ENCODE peak calls at places on chromosomes 16 and 17, in four cellular contexts. M is NCI-H1092, Z is memory B cell, X is psoas muscle. K is an unnamed sample.

GRCh38 chr17:45147102-45147580 is 1.1 kb upstream of the HEXIM1 start:
- DNase-seq in M (peak), Z (no peak), X (no peak), K (peak)

GRCh38 chr16:69105501-69106361 is at the start of gene HAS3:
- DNase-seq in Z (no peak), X (peak), M (peak), K (peak)

GRCh38 chr17:69913241-69914015 is 161.6 kb upstream of the KCNJ16 start:
- DNase-seq in X (no peak), M (no peak), Z (no peak), K (no peak)

GRCh38 chr16:53207810-53208752 is 153.3 kb downstream of the CHD9 start:
- DNase-seq in Z (peak), X (no peak), M (peak), K (peak)

GRCh38 chr17:41695134-41695661 is 6.5 kb downstream of the EIF1 start:
- DNase-seq in M (no peak), Z (no peak), X (no peak), K (no peak)

GRCh38 chr16:64950731-64951130 is 171.1 kb downstream of the CDH11 start:
- DNase-seq in M (no peak), X (no peak), Z (no peak), K (no peak)

GRCh38 chr16:10362077-10362863 is 23.6 kb upstream of the ATF7IP2 start:
- DNase-seq in X (no peak), Z (peak), M (no peak), K (no peak)

GRCh38 chr17:57597531-57598453 is 147.3 kb downstream of the CCDC182 start:
- DNase-seq in Z (no peak), M (no peak), X (peak), K (peak)

GRCh38 chr17:77439382-77440013 is 298.7 kb downstream of the SEC14L1 start:
- DNase-seq in Z (no peak), M (no peak), X (no peak), K (no peak)

GRCh38 chr17:57562231-57562630 is 182.9 kb downstream of the CCDC182 start:
- DNase-seq in M (no peak), Z (no peak), X (no peak), K (no peak)

GRCh38 chr16:46736695-46737094 is 11.4 kb downstream of the MYLK3 start:
- DNase-seq in X (no peak), M (no peak), Z (no peak), K (no peak)

GRCh38 chr17:80795090-80795609 is 196.5 kb upstream of the CHMP6 start:
- DNase-seq in X (no peak), M (no peak), Z (no peak), K (no peak)

GRCh38 chr16:52994942-52995341 is 57.8 kb downstream of the CHD9NB start:
- DNase-seq in Z (no peak), M (no peak), X (no peak), K (no peak)

GRCh38 chr16:11263737-11264136 is 5.4 kb downstream of the TNP2 start:
- DNase-seq in Z (no peak), M (no peak), X (no peak), K (no peak)

GRCh38 chr16:11977206-11978041 is 890 bp downstream of the SNX29 start:
- DNase-seq in Z (no peak), X (peak), M (no peak), K (no peak)

GRCh38 chr16:65846210-65846602 is 520.3 kb upstream of the CDH5 start:
- DNase-seq in Z (no peak), M (no peak), X (no peak), K (no peak)

GRCh38 chr17:43382776-43383175 is 16.0 kb upstream of the ARL4D start:
- DNase-seq in M (no peak), X (no peak), Z (no peak), K (no peak)

GRCh38 chr17:76356803-76357456 is 3.2 kb upstream of the PRPSAP1 start:
- DNase-seq in Z (no peak), M (no peak), X (no peak), K (no peak)

GRCh38 chr17:36602030-36602737 is 801 bp downstream of the MRM1 start:
- DNase-seq in X (peak), Z (no peak), M (no peak), K (no peak)

GRCh38 chr17:7717756-7718350 is 309 bp downstream of the DNAH2 start:
- DNase-seq in M (no peak), X (no peak), Z (no peak), K (no peak)

GRCh38 chr16:3012246-3012645 is 477 bp upstream of the CLDN9 start:
- DNase-seq in M (peak), Z (no peak), X (no peak), K (peak)